ENCODE peak calls at places on chromosomes 7 and 10, in seven cellular contexts. K is PC-3; C is heart right ventricle; X is WERI-Rb-1; J is adrenal gland; R is suprapubic skin; I is CD8-positive, alpha-beta memory T cell. Y is an unnamed sample. For H3K36me3, the result is how much of the 10 kb centered on the place peaks cover.

GRCh38 chr7:907158-907980 is 31.0 kb downstream of the GET4 start:
- DNase-seq in J (no peak), C (peak), I (no peak), R (no peak), X (no peak), K (no peak), Y (no peak)

GRCh38 chr10:93437000-93437945 is 44.9 kb downstream of the MYOF start:
- DNase-seq in R (peak), K (peak), X (no peak), J (peak), I (no peak), C (peak), Y (peak)

GRCh38 chr10:27192284-27192683 is 37.1 kb downstream of the MASTL start:
- DNase-seq in C (no peak), K (peak), I (no peak), J (peak), R (no peak), X (no peak), Y (no peak)

GRCh38 chr7:31811650-31812461 is 124.8 kb downstream of the PPP1R17 start:
- DNase-seq in C (peak), J (no peak), R (no peak), I (no peak), X (no peak), K (peak), Y (no peak)

GRCh38 chr7:15855726-15856125 is 169.2 kb upstream of the MEOX2 start:
- DNase-seq in C (no peak), X (no peak), I (no peak), J (no peak), K (no peak), R (no peak), Y (no peak)

GRCh38 chr7:27677912-27678612 is 15.4 kb upstream of the HIBADH start:
- DNase-seq in K (peak), X (no peak), C (no peak), J (no peak), R (no peak), I (no peak), Y (no peak)

GRCh38 chr10:102603946-102604345 is 40.3 kb upstream of the TRIM8 start:
- DNase-seq in J (no peak), C (no peak), X (no peak), K (no peak), I (no peak), R (no peak), Y (no peak)

GRCh38 chr7:69862413-69863064 is 264.3 kb downstream of the AUTS2 start:
- DNase-seq in J (no peak), I (no peak), X (no peak), C (no peak), K (no peak), R (no peak), Y (no peak)

GRCh38 chr7:115009736-115010435 is 88.0 kb downstream of the MDFIC start:
- DNase-seq in J (no peak), C (peak), R (no peak), X (no peak), I (no peak), K (no peak), Y (no peak)

GRCh38 chr7:61576-62360 is 130.6 kb upstream of the FAM20C start:
- DNase-seq in K (no peak), I (no peak), C (no peak), R (peak), X (no peak), J (no peak), Y (peak)

GRCh38 chr7:49776994-49777393 is 3.6 kb downstream of the VWC2 start:
- DNase-seq in J (no peak), C (peak), K (no peak), R (no peak), X (peak), I (no peak), Y (no peak)

GRCh38 chr7:49773939-49774458 is 561 bp downstream of the VWC2 start:
- DNase-seq in X (no peak), I (no peak), J (no peak), R (no peak), K (no peak), C (peak), Y (no peak)

GRCh38 chr7:49774459-49775064 is 1.1 kb downstream of the VWC2 start:
- DNase-seq in K (no peak), J (no peak), C (peak), R (no peak), X (peak), I (no peak), Y (no peak)

GRCh38 chr7:49775949-49776443 is 2.6 kb downstream of the VWC2 start:
- DNase-seq in K (no peak), I (no peak), X (no peak), C (no peak), J (no peak), R (no peak), Y (no peak)

DNA sequence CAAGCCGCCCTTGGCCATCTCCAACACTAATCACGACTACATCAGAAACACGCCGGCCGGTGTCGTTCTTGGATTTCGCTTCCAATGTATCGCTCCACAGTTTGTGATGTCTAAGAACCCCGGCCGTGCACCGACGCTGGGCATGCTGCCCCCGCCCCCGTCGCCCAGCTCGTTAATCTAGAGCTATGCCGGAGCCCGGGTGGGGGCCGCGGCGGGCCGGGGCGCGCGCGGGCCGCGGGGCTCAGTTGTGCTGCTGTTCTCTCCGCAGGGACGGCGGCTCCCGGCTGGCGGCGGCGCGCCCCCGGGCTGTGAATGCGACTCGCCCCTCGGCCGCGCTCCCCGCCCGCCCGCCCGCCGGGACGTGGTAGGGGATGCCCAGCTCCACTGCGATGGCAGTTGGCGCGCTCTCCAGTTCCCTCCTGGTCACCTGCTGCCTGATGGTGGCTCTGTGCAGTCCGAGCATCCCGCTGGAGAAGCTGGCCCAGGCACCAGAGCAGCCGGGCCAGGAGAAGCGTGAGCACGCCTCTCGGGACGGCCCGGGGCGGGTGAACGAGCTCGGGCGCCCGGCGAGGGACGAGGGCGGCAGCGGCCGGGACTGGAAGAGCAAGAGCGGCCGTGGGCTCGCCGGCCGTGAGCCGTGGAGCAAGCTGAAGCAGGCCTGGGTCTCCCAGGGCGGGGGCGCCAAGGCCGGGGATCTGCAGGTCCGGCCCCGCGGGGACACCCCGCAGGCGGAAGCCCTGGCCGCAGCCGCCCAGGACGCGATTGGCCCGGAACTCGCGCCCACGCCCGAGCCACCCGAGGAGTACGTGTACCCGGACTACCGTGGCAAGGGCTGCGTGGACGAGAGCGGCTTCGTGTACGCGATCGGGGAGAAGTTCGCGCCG is 1.9 kb downstream of the VWC2 start:
- DNase-seq in C (no peak), J (no peak), X (peak), K (no peak), R (no peak), I (no peak), Y (no peak)
- H3K27ac ChIP-seq in C (peak), J (no peak), X (no peak), K (no peak), R (peak), I (no peak), Y (no peak)

DNA sequence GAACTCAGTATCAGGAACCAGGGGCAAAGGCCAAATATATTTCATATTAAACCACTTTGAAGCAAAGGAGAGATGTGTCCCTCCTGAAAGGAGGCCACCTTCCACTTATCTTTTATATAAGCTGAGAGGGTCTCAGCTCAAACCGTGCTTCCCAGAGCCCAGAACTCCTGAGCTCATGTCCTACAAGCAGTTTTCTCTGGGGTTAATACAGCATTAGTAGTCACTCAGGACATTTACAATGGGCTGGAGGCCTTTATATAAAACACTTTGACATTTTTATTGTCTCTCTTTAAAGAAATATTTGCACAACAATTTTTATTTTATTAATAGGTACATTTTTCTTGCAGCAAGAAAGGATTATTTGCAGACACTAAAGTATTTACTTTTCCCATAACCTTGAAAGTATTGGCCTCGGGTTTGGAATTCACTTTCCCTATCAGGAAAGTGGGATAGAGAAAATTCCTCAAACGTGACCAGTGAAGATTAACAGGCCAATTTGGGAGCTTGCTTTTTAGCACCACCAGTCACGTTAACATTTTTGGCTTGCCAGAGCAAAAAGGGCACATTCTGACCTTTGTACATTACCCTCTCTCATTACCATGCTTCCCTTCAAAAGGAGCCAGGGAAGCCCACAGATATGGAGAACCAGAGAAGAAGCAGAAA is 464.9 kb upstream of the NRP1 start:
- DNase-seq in R (no peak), K (peak), J (no peak), X (no peak), C (peak), I (no peak), Y (no peak)
- H3K4me3 ChIP-seq in R (no peak), K (no peak), J (no peak), X (no peak), C (no peak), I (no peak), Y (no peak)

GRCh38 chr7:3106353-3106752 is 62.7 kb upstream of the CARD11 start:
- DNase-seq in R (no peak), X (no peak), I (no peak), K (peak), J (no peak), C (no peak), Y (no peak)
- H3K36me3 ChIP-seq in R (under half), X (under half), I (under half), K (under half), J (under half), C (under half), Y (under half)

DNA sequence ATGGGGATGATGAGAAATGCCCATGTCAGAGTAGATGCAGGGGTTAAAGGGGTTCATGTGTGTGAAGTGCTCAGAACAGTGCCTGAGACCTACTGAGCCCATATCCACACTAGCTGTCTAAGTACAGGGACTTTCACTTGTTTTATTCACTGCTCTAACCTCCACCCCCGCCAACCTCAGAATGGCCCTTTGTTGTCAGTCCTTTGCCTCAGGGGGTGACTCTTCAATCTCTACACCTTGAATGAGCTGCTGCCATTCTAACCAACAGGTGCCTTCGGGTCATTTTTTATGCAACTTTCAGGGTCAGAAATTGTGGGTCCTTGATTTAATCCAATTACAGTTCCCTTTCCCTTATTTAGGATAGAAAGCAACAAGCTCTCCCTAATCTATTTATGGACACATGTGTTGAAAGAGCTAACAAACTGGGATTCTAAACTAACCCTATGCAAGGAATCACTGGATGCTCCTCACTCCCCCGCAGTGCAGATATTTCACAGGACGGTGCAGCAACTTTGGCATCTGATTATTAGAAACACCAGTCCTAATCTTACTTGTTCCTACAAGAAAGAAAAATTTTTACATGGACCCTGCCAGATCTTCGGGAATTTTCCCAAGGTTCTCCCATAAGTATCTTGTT is 26.1 kb downstream of the VSTM4 start:
- DNase-seq in C (no peak), K (no peak), J (no peak), I (no peak), X (no peak), R (no peak), Y (no peak)
- H3K27ac ChIP-seq in C (peak), K (no peak), J (no peak), I (no peak), X (no peak), R (no peak), Y (no peak)

GRCh38 chr7:93053209-93053945 is 64.4 kb downstream of the SAMD9 start:
- DNase-seq in C (no peak), J (no peak), K (no peak), X (no peak), I (no peak), R (no peak), Y (no peak)
- H3K4me3 ChIP-seq in C (no peak), J (no peak), K (no peak), X (no peak), I (no peak), R (no peak), Y (no peak)

GRCh38 chr7:102393467-102393866 is 2.7 kb upstream of the PRKRIP1 start:
- DNase-seq in K (peak), I (no peak), J (no peak), X (no peak), C (no peak), R (no peak), Y (no peak)

GRCh38 chr7:102396710-102397019 is 502 bp downstream of the PRKRIP1 start:
- DNase-seq in X (no peak), K (peak), R (no peak), C (no peak), I (no peak), J (no peak), Y (no peak)

GRCh38 chr7:102398543-102398942 is 2.4 kb downstream of the PRKRIP1 start:
- DNase-seq in C (no peak), R (no peak), I (no peak), X (no peak), K (no peak), J (no peak), Y (no peak)

GRCh38 chr7:102395958-102396709 is at the start of gene PRKRIP1:
- DNase-seq in K (peak), I (peak), J (peak), C (peak), R (peak), X (peak), Y (peak)

DNA sequence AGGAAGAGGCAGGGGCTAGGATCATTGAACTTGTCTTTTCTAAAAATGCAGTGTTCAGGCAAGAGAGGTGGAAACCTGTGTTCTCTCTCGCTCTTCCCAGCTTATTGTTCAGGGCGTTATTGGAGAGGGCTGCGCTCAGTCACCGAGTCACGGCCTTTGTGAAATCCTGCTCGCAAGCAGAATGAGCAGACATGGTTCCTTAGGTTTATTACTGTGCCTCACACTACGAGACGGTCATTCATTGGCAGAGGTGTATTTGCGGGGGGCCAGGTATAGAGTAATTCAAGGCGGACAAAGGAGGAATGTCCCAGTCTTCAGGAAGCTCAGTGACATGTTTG is 574 bp upstream of the PRKRIP1 start:
- DNase-seq in K (no peak), R (no peak), J (no peak), X (no peak), C (no peak), I (no peak), Y (no peak)
- H3K36me3 ChIP-seq in K (under half), R (under half), J (under half), X (under half), C (under half), I (under half), Y (under half)

GRCh38 chr7:21969822-21970221 is 24.1 kb upstream of the CDCA7L start:
- DNase-seq in R (no peak), I (no peak), X (no peak), C (no peak), J (no peak), K (no peak), Y (no peak)
- H3K27ac ChIP-seq in R (no peak), I (no peak), X (no peak), C (no peak), J (no peak), K (no peak), Y (no peak)